ENCODE peak calls at places on chromosomes 7 and 10, in five cellular contexts. H is uterus, W is right atrium auricular region, B is tibial nerve, F is astrocyte. N is an unnamed sample. For H3K4me1, the result is how much of the 10 kb centered on the place peaks cover.

GRCh38 chr10:132967540-132967939 is 25.2 kb upstream of the CFAP46 start:
- DNase-seq in F (no peak), H (no peak), B (no peak), W (no peak), N (no peak)

GRCh38 chr10:62373995-62374861 is at the start of gene ZNF365:
- DNase-seq in W (no peak), B (no peak), H (no peak), F (peak), N (no peak)

GRCh38 chr7:130473289-130473688 is 18.6 kb upstream of the MEST start:
- DNase-seq in B (no peak), H (no peak), F (no peak), W (no peak), N (no peak)

GRCh38 chr7:47422631-47423030 is 159.3 kb downstream of the TNS3 start:
- DNase-seq in B (no peak), W (no peak), F (peak), H (no peak), N (no peak)

GRCh38 chr7:76349313-76349885 is 9.4 kb downstream of the YWHAG start:
- DNase-seq in F (no peak), B (no peak), H (no peak), W (no peak), N (no peak)

GRCh38 chr10:13528138-13528874 is 508 bp downstream of the BEND7 start:
- DNase-seq in W (no peak), B (no peak), H (no peak), F (no peak), N (no peak)

GRCh38 chr10:10824611-10825148 is 193.0 kb upstream of the CELF2 start:
- DNase-seq in W (peak), B (peak), H (peak), F (peak), N (no peak)

GRCh38 chr7:103854611-103855010 is 134.8 kb downstream of the RELN start:
- DNase-seq in B (no peak), F (no peak), W (no peak), H (no peak), N (no peak)

GRCh38 chr7:111499027-111499426 is 63.3 kb downstream of the IMMP2L start:
- DNase-seq in B (no peak), H (no peak), F (peak), W (no peak), N (no peak)

GRCh38 chr7:143494622-143495021 is 16.9 kb downstream of the TAS2R41 start:
- DNase-seq in B (no peak), W (no peak), F (no peak), H (no peak), N (no peak)

GRCh38 chr7:84924341-84924740 is 262.5 kb downstream of the SEMA3D start:
- DNase-seq in H (no peak), W (no peak), B (no peak), F (no peak), N (no peak)

GRCh38 chr7:32200593-32200992 is 130.4 kb upstream of the PDE1C start:
- DNase-seq in B (no peak), F (no peak), H (no peak), W (no peak), N (no peak)

GRCh38 chr10:96512997-96513685 is 585 bp downstream of the TLL2 start:
- DNase-seq in F (no peak), B (no peak), H (no peak), W (no peak), N (no peak)

GRCh38 chr7:38040831-38041230 is 120.4 kb downstream of the EPDR1 start:
- DNase-seq in B (no peak), F (no peak), H (no peak), W (no peak), N (no peak)

GRCh38 chr10:12448729-12449391 is 99.5 kb downstream of the CAMK1D start:
- DNase-seq in W (no peak), F (peak), B (peak), H (peak), N (no peak)

GRCh38 chr7:3866279-3866678 is 565.2 kb downstream of the SDK1 start:
- DNase-seq in W (no peak), F (no peak), B (peak), H (no peak), N (no peak)

GRCh38 chr10:43854042-43854441 is 205.4 kb upstream of the ZNF32 start:
- DNase-seq in F (peak), H (no peak), B (no peak), W (no peak), N (no peak)

GRCh38 chr7:75711634-75712494 is 26.9 kb downstream of the HIP1 start:
- DNase-seq in B (no peak), H (no peak), W (no peak), F (peak), N (no peak)

GRCh38 chr7:74502216-74502891 is 48.6 kb downstream of the GTF2IRD1 start:
- DNase-seq in H (no peak), W (no peak), F (peak), B (no peak), N (no peak)

GRCh38 chr10:86968271-86968993 is at the start of gene ADIRF:
- DNase-seq in B (no peak), F (no peak), W (peak), H (peak), N (no peak)

GRCh38 chr10:50395279-50395678 is 144.0 kb upstream of the ASAH2 start:
- DNase-seq in B (peak), W (no peak), H (no peak), F (peak), N (no peak)

GRCh38 chr7:30448461-30449189 is 30.0 kb downstream of the NOD1 start:
- DNase-seq in F (no peak), W (no peak), B (no peak), H (no peak), N (no peak)

GRCh38 chr7:31051598-31052503 is at the start of gene ADCYAP1R1:
- DNase-seq in W (no peak), F (no peak), B (no peak), H (peak), N (no peak)

GRCh38 chr7:141563956-141564623 is 12.9 kb downstream of the AGK start:
- DNase-seq in W (no peak), F (no peak), B (no peak), H (no peak), N (no peak)

GRCh38 chr7:5421626-5422323 is 1.9 kb downstream of the TNRC18 start:
- DNase-seq in F (peak), H (peak), B (peak), W (peak), N (no peak)

GRCh38 chr7:100887955-100888481 is 1.5 kb downstream of the UFSP1 start:
- DNase-seq in F (no peak), H (no peak), W (no peak), B (no peak), N (no peak)

GRCh38 chr7:1697499-1698125 is 27.5 kb downstream of the ELFN1 start:
- DNase-seq in W (no peak), B (no peak), F (no peak), H (peak), N (no peak)

GRCh38 chr10:122141821-122142651 is 129.1 kb upstream of the BTBD16 start:
- DNase-seq in W (no peak), H (no peak), B (no peak), F (peak), N (no peak)

GRCh38 chr10:21334891-21335696 is 190.4 kb downstream of the SKIDA1 start:
- DNase-seq in H (peak), W (peak), B (peak), F (peak), N (no peak)

GRCh38 chr10:16367899-16368298 is 68.9 kb upstream of the PTER start:
- DNase-seq in W (no peak), F (no peak), H (no peak), B (no peak), N (no peak)

GRCh38 chr7:100400656-100401055 is 27.4 kb downstream of the PILRA start:
- DNase-seq in B (no peak), W (no peak), H (no peak), F (no peak), N (no peak)

GRCh38 chr10:88227342-88228018 is 355.6 kb downstream of the RNLS start:
- DNase-seq in H (no peak), F (peak), W (no peak), B (peak), N (no peak)

GRCh38 chr7:134878731-134879295 is 99.4 kb downstream of the CALD1 start:
- DNase-seq in B (no peak), F (no peak), H (no peak), W (no peak), N (no peak)
- TF ChIP-seq CTCF in B (no peak), F (no peak), H (no peak), W (peak), N (no peak)

DNA sequence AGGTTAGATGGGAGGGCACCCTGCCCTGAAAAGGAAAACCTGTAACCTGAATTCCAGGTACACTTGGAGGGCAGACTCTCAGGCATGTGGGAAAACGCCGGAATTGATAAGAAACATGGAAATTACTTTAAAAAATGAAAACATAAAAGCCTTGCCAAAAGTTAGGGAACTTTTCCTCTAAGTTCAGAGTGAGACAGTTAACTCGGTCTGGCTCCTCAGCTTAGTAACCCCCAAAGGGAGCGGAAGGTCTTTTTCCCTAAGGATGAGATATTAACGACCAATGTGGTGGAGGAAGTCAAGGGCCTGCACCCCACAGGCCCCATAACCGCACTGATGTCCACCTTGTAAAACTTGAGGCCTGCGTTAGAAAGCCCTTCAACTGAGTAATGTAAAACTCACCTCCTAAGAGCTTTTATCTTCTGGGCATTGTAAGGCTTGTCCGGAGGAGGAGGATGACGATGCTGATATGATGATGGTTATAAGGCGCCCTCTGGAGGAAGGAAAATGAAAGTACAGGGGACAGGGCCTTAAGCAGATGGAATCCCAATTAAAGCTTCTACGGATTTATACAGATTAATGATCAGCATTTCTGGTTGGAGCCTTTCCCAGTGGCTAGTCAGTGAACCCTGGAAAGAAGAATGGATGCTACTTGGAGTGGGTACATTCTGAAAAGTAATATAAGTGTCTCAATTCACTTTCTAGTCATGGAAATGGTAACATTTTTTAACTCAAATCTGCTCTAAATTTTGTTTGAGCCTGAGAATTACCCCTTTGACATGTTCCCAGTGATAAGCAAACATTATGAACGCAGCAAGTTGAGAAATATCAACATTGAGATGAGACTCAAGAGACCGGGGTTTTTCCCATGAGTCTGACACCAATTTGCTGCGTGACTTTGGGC is 696 bp downstream of the COL1A2 start:
- DNase-seq in W (no peak), B (peak), F (peak), H (peak), N (no peak)
- H3K27ac ChIP-seq in W (peak), B (peak), F (peak), H (peak), N (peak)

GRCh38 chr7:81669476-81670105 is 100.3 kb downstream of the HGF start:
- DNase-seq in F (no peak), B (no peak), W (no peak), H (no peak), N (no peak)
- H3K4me1 ChIP-seq in F (under half), B (under half), W (under half), H (under half), N (under half)

DNA sequence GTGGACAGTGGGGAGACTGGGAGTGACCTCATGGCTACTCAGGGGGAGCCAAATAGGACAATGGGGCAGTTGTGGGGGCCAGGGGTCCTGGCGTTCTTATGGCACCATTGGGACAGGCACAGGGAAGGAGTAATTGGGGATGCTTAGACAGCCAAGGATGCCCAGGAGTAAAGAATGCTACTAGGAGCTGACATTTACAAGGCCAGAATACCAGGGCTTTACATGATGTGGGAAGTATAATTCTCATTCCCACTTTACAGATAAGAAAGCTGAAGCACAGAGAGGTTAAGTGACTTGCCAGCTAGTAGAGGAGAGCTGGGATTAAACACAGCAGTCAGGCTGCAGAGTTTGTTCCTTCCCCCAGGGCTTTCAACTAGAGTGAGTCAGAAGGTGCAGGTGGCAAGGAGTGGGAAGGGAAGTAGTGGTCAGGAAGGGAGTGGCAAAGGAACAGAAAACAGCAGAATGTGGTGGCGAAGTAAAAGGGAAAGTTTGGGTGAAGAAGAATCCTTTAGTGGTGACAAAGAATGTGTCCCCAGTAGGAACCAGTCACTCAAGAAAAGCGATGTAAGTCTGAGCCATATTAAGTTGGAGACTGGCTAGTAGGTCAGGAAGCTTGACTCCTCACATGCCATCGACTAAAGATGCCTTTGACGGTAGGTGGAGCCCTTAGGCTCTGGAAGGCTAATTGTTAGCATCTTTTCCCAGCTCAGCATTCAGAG is 32.8 kb downstream of the CPVL start:
- DNase-seq in B (no peak), H (no peak), W (no peak), F (peak), N (no peak)
- TF ChIP-seq CTCF in B (no peak), H (no peak), W (no peak), F (peak), N (no peak)

GRCh38 chr10:77304192-77304591 is 333.4 kb downstream of the KCNMA1 start:
- DNase-seq in W (no peak), F (no peak), B (no peak), H (no peak), N (no peak)

GRCh38 chr10:77300682-77301081 is 336.9 kb downstream of the KCNMA1 start:
- DNase-seq in B (no peak), W (no peak), H (no peak), F (no peak), N (no peak)

GRCh38 chr10:77299257-77299656 is 338.4 kb downstream of the KCNMA1 start:
- DNase-seq in B (peak), H (no peak), W (no peak), F (no peak), N (no peak)

GRCh38 chr10:77297370-77297692 is 340.3 kb downstream of the KCNMA1 start:
- DNase-seq in F (peak), H (peak), B (no peak), W (no peak), N (no peak)

GRCh38 chr10:77301305-77301730 is 336.3 kb downstream of the KCNMA1 start:
- DNase-seq in B (no peak), H (no peak), F (peak), W (no peak), N (no peak)
- H3K27ac ChIP-seq in B (no peak), H (peak), F (peak), W (no peak), N (no peak)

DNA sequence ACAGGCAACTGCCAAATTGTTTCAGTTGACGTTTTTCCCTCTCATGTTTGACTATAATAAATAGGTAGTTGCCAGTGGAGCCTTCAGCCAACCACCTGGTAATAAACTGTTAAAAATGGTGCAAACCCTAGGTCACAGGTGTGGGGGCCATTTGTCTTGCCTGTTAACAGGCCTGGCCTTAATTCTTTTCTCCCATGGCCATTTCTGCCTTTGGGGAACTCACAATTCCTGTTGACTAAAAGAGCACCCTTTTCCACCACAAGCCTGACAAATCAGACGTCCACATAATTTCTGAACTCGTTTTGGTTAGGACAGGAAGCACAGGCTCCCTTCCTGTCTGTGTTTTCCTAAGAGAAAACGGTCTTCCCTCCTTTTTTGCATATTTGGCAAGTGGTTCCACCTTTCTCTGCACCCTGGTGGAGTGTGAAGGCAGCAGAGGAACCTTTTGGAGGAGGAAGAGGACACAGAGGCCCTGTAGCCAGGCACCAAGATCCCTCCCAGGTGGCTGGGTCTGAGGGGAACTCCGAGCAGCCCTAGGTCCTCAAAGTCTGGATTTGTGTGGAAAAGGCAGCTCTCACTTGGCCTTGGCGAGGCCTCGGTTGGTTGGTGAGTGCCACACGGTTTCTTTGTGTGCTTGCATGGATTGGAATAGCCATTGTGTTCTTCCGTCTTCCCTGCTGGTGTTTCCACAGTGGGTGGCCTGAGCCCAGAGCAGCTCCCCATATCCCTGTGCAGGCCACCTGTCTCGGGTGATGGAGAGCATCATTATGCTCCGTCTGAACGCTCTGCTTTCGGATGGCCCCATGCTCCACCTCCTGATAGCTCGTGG is 4.0 kb downstream of the IKZF1 start:
- DNase-seq in W (no peak), B (no peak), F (no peak), H (no peak), N (no peak)
- H3K4me1 ChIP-seq in W (under half), B (under half), F (under half), H (under half), N (under half)

GRCh38 chr10:98308602-98309365 is 40.8 kb upstream of the LOXL4 start:
- DNase-seq in B (no peak), F (no peak), W (no peak), H (no peak), N (no peak)
- TF ChIP-seq CTCF in B (no peak), F (no peak), W (no peak), H (peak), N (no peak)

GRCh38 chr10:72567421-72567820 is 58.5 kb downstream of the MICU1 start:
- DNase-seq in B (no peak), W (no peak), H (no peak), F (peak), N (no peak)

GRCh38 chr10:72567884-72568283 is 58.0 kb downstream of the MICU1 start:
- DNase-seq in B (no peak), F (no peak), H (no peak), W (no peak), N (no peak)

GRCh38 chr10:72563327-72563932 is 62.4 kb downstream of the MICU1 start:
- DNase-seq in W (no peak), B (no peak), F (no peak), H (no peak), N (no peak)

GRCh38 chr10:72561745-72562166 is 64.1 kb downstream of the MICU1 start:
- DNase-seq in W (no peak), H (no peak), F (no peak), B (no peak), N (no peak)

DNA sequence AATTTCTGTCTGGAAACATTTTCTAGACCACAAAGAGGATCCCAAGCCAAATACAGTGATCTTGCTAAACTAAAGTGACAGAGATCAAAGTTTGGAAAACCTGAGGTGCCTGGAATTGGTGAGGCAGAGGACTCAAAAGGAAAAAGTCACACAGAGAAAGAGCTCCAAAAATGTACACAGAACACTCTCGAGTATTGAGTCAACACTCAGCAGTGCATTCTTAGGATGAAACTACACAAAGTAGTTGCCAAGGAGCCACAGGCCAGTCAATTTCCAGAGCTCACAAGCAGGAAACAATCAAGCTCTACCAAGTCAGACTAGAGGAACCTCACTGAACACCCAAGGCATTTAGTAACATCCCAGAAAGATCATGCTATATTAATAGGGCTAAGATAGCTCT is 61.3 kb downstream of the MICU1 start:
- DNase-seq in W (no peak), H (no peak), B (no peak), F (peak), N (no peak)
- H3K27ac ChIP-seq in W (no peak), H (no peak), B (no peak), F (no peak), N (no peak)